ENCODE peak calls at places on chromosome 7, in nine cellular contexts. One of them, this sample, is unnamed.

GRCh38 chr7:22109761-22110160 is 164.1 kb upstream of the CDCA7L start:
- DNase-seq in IMR-90: peak
- DNase-seq in fibroblast of the aortic adventitia: peak
- DNase-seq in A549: peak
- DNase-seq in OCI-LY7: peak
- DNase-seq in mammary epithelial cell: no peak
- DNase-seq in psoas muscle: peak
- DNase-seq in lower lobe of right lung: peak
- DNase-seq in ovary: no peak
- DNase-seq in this sample: peak

GRCh38 chr7:117480978-117481377 is 1.2 kb downstream of the CFTR start:
- DNase-seq in lower lobe of right lung: no peak
- DNase-seq in fibroblast of the aortic adventitia: no peak
- DNase-seq in mammary epithelial cell: no peak
- DNase-seq in ovary: no peak
- DNase-seq in psoas muscle: no peak
- DNase-seq in A549: no peak
- DNase-seq in OCI-LY7: no peak
- DNase-seq in IMR-90: no peak
- DNase-seq in this sample: no peak

GRCh38 chr7:116277070-116277469 is 66.7 kb downstream of the TES start:
- DNase-seq in IMR-90: no peak
- DNase-seq in fibroblast of the aortic adventitia: no peak
- DNase-seq in OCI-LY7: no peak
- DNase-seq in ovary: no peak
- DNase-seq in A549: no peak
- DNase-seq in lower lobe of right lung: no peak
- DNase-seq in mammary epithelial cell: no peak
- DNase-seq in psoas muscle: no peak
- DNase-seq in this sample: no peak

GRCh38 chr7:151428393-151429231 is 11.3 kb downstream of the CRYGN start:
- DNase-seq in IMR-90: peak
- DNase-seq in OCI-LY7: no peak
- DNase-seq in fibroblast of the aortic adventitia: peak
- DNase-seq in ovary: peak
- DNase-seq in lower lobe of right lung: no peak
- DNase-seq in mammary epithelial cell: peak
- DNase-seq in A549: no peak
- DNase-seq in psoas muscle: no peak
- DNase-seq in this sample: no peak

GRCh38 chr7:76002139-76002538 is 7.7 kb upstream of the TMEM120A start:
- DNase-seq in fibroblast of the aortic adventitia: no peak
- DNase-seq in psoas muscle: no peak
- DNase-seq in mammary epithelial cell: no peak
- DNase-seq in IMR-90: no peak
- DNase-seq in ovary: peak
- DNase-seq in lower lobe of right lung: peak
- DNase-seq in OCI-LY7: no peak
- DNase-seq in A549: no peak
- DNase-seq in this sample: no peak

GRCh38 chr7:153522261-153522660 is 529.9 kb upstream of the DPP6 start:
- DNase-seq in lower lobe of right lung: no peak
- DNase-seq in fibroblast of the aortic adventitia: no peak
- DNase-seq in mammary epithelial cell: no peak
- DNase-seq in A549: no peak
- DNase-seq in OCI-LY7: no peak
- DNase-seq in ovary: no peak
- DNase-seq in IMR-90: no peak
- DNase-seq in psoas muscle: no peak
- DNase-seq in this sample: no peak

GRCh38 chr7:101077303-101078086 is 7.8 kb upstream of the TRIM56 start:
- DNase-seq in fibroblast of the aortic adventitia: peak
- DNase-seq in lower lobe of right lung: peak
- DNase-seq in OCI-LY7: peak
- DNase-seq in mammary epithelial cell: peak
- DNase-seq in ovary: peak
- DNase-seq in psoas muscle: peak
- DNase-seq in IMR-90: peak
- DNase-seq in A549: peak
- DNase-seq in this sample: peak

GRCh38 chr7:102426268-102427031 is 6.9 kb upstream of the ORAI2 start:
- DNase-seq in psoas muscle: no peak
- DNase-seq in OCI-LY7: peak
- DNase-seq in IMR-90: no peak
- DNase-seq in A549: no peak
- DNase-seq in mammary epithelial cell: no peak
- DNase-seq in ovary: no peak
- DNase-seq in lower lobe of right lung: peak
- DNase-seq in fibroblast of the aortic adventitia: no peak
- DNase-seq in this sample: no peak

GRCh38 chr7:7653568-7654187 is 13.1 kb downstream of the UMAD1 start:
- DNase-seq in ovary: no peak
- DNase-seq in mammary epithelial cell: no peak
- DNase-seq in A549: peak
- DNase-seq in lower lobe of right lung: no peak
- DNase-seq in fibroblast of the aortic adventitia: no peak
- DNase-seq in IMR-90: no peak
- DNase-seq in psoas muscle: no peak
- DNase-seq in OCI-LY7: peak
- DNase-seq in this sample: no peak

GRCh38 chr7:107167483-107168232 is 1.1 kb upstream of the HBP1 start:
- DNase-seq in mammary epithelial cell: peak
- DNase-seq in ovary: no peak
- DNase-seq in lower lobe of right lung: peak
- DNase-seq in fibroblast of the aortic adventitia: peak
- DNase-seq in OCI-LY7: peak
- DNase-seq in A549: peak
- DNase-seq in IMR-90: peak
- DNase-seq in psoas muscle: no peak
- DNase-seq in this sample: peak

GRCh38 chr7:157827045-157827862 is 490.4 kb downstream of the DNAJB6 start:
- DNase-seq in OCI-LY7: no peak
- DNase-seq in fibroblast of the aortic adventitia: no peak
- DNase-seq in IMR-90: no peak
- DNase-seq in ovary: no peak
- DNase-seq in A549: no peak
- DNase-seq in mammary epithelial cell: no peak
- DNase-seq in lower lobe of right lung: no peak
- DNase-seq in psoas muscle: no peak
- DNase-seq in this sample: no peak

GRCh38 chr7:31066516-31067130 is 14.5 kb downstream of the ADCYAP1R1 start:
- DNase-seq in mammary epithelial cell: no peak
- DNase-seq in fibroblast of the aortic adventitia: no peak
- DNase-seq in OCI-LY7: no peak
- DNase-seq in psoas muscle: no peak
- DNase-seq in A549: no peak
- DNase-seq in lower lobe of right lung: no peak
- DNase-seq in ovary: no peak
- DNase-seq in IMR-90: no peak
- DNase-seq in this sample: no peak

GRCh38 chr7:138169441-138169851 is 93.2 kb downstream of the AKR1D1 start:
- DNase-seq in fibroblast of the aortic adventitia: no peak
- DNase-seq in ovary: no peak
- DNase-seq in A549: no peak
- DNase-seq in psoas muscle: no peak
- DNase-seq in OCI-LY7: no peak
- DNase-seq in mammary epithelial cell: no peak
- DNase-seq in IMR-90: no peak
- DNase-seq in lower lobe of right lung: no peak
- DNase-seq in this sample: no peak

GRCh38 chr7:116167177-116167576 is 43.2 kb upstream of the TES start:
- DNase-seq in ovary: no peak
- DNase-seq in psoas muscle: no peak
- DNase-seq in OCI-LY7: peak
- DNase-seq in lower lobe of right lung: no peak
- DNase-seq in mammary epithelial cell: no peak
- DNase-seq in A549: no peak
- DNase-seq in fibroblast of the aortic adventitia: no peak
- DNase-seq in IMR-90: no peak
- DNase-seq in this sample: no peak

GRCh38 chr7:2299853-2300512 is 14.3 kb downstream of the SNX8 start:
- DNase-seq in psoas muscle: no peak
- DNase-seq in fibroblast of the aortic adventitia: no peak
- DNase-seq in mammary epithelial cell: no peak
- DNase-seq in OCI-LY7: peak
- DNase-seq in ovary: no peak
- DNase-seq in A549: no peak
- DNase-seq in IMR-90: no peak
- DNase-seq in lower lobe of right lung: no peak
- DNase-seq in this sample: peak

GRCh38 chr7:2296830-2297229 is 17.4 kb downstream of the SNX8 start:
- DNase-seq in mammary epithelial cell: no peak
- DNase-seq in psoas muscle: no peak
- DNase-seq in lower lobe of right lung: no peak
- DNase-seq in IMR-90: no peak
- DNase-seq in A549: no peak
- DNase-seq in OCI-LY7: no peak
- DNase-seq in fibroblast of the aortic adventitia: no peak
- DNase-seq in ovary: no peak
- DNase-seq in this sample: no peak

GRCh38 chr7:2299131-2299829 is 15.0 kb downstream of the SNX8 start:
- DNase-seq in IMR-90: peak
- DNase-seq in mammary epithelial cell: no peak
- DNase-seq in OCI-LY7: peak
- DNase-seq in ovary: no peak
- DNase-seq in A549: no peak
- DNase-seq in psoas muscle: no peak
- DNase-seq in fibroblast of the aortic adventitia: peak
- DNase-seq in lower lobe of right lung: peak
- DNase-seq in this sample: peak

GRCh38 chr7:2290877-2291276 is 23.4 kb downstream of the SNX8 start:
- DNase-seq in IMR-90: no peak
- DNase-seq in OCI-LY7: no peak
- DNase-seq in mammary epithelial cell: no peak
- DNase-seq in psoas muscle: no peak
- DNase-seq in ovary: no peak
- DNase-seq in A549: no peak
- DNase-seq in lower lobe of right lung: no peak
- DNase-seq in fibroblast of the aortic adventitia: no peak
- DNase-seq in this sample: no peak

GRCh38 chr7:2295936-2296620 is 18.2 kb downstream of the SNX8 start:
- DNase-seq in A549: no peak
- DNase-seq in lower lobe of right lung: no peak
- DNase-seq in OCI-LY7: no peak
- DNase-seq in IMR-90: no peak
- DNase-seq in fibroblast of the aortic adventitia: peak
- DNase-seq in psoas muscle: no peak
- DNase-seq in ovary: no peak
- DNase-seq in mammary epithelial cell: no peak
- DNase-seq in this sample: no peak
- H3K4me3 ChIP-seq in A549: no peak
- H3K4me3 ChIP-seq in lower lobe of right lung: no peak
- H3K4me3 ChIP-seq in OCI-LY7: no peak
- H3K4me3 ChIP-seq in IMR-90: no peak
- H3K4me3 ChIP-seq in fibroblast of the aortic adventitia: no peak
- H3K4me3 ChIP-seq in psoas muscle: no peak
- H3K4me3 ChIP-seq in ovary: no peak
- H3K4me3 ChIP-seq in mammary epithelial cell: no peak
- H3K4me3 ChIP-seq in this sample: no peak

GRCh38 chr7:14698239-14698638 is 204.3 kb downstream of the DGKB start:
- DNase-seq in A549: no peak
- DNase-seq in IMR-90: no peak
- DNase-seq in fibroblast of the aortic adventitia: peak
- DNase-seq in psoas muscle: no peak
- DNase-seq in ovary: no peak
- DNase-seq in OCI-LY7: no peak
- DNase-seq in mammary epithelial cell: no peak
- DNase-seq in lower lobe of right lung: no peak
- DNase-seq in this sample: no peak
- TF ChIP-seq CTCF in A549: no peak
- TF ChIP-seq CTCF in IMR-90: no peak
- TF ChIP-seq CTCF in fibroblast of the aortic adventitia: no peak
- TF ChIP-seq CTCF in psoas muscle: no peak
- TF ChIP-seq CTCF in ovary: no peak
- TF ChIP-seq CTCF in OCI-LY7: peak
- TF ChIP-seq CTCF in mammary epithelial cell: no peak
- TF ChIP-seq CTCF in lower lobe of right lung: no peak
- TF ChIP-seq CTCF in this sample: no peak

GRCh38 chr7:150405584-150406310 is 26.6 kb downstream of the ZNF775 start:
- DNase-seq in psoas muscle: no peak
- DNase-seq in A549: peak
- DNase-seq in lower lobe of right lung: no peak
- DNase-seq in OCI-LY7: peak
- DNase-seq in fibroblast of the aortic adventitia: no peak
- DNase-seq in mammary epithelial cell: no peak
- DNase-seq in IMR-90: peak
- DNase-seq in ovary: no peak
- DNase-seq in this sample: no peak

GRCh38 chr7:150404785-150405583 is 25.9 kb downstream of the ZNF775 start:
- DNase-seq in mammary epithelial cell: peak
- DNase-seq in lower lobe of right lung: peak
- DNase-seq in OCI-LY7: peak
- DNase-seq in fibroblast of the aortic adventitia: peak
- DNase-seq in IMR-90: peak
- DNase-seq in ovary: peak
- DNase-seq in psoas muscle: peak
- DNase-seq in A549: peak
- DNase-seq in this sample: peak

GRCh38 chr7:150407588-150408392 is 28.7 kb downstream of the ZNF775 start:
- DNase-seq in fibroblast of the aortic adventitia: no peak
- DNase-seq in mammary epithelial cell: no peak
- DNase-seq in IMR-90: no peak
- DNase-seq in psoas muscle: peak
- DNase-seq in lower lobe of right lung: no peak
- DNase-seq in A549: no peak
- DNase-seq in OCI-LY7: no peak
- DNase-seq in ovary: no peak
- DNase-seq in this sample: no peak

GRCh38 chr7:150406311-150406564 is 27.1 kb downstream of the ZNF775 start:
- DNase-seq in psoas muscle: no peak
- DNase-seq in fibroblast of the aortic adventitia: no peak
- DNase-seq in lower lobe of right lung: no peak
- DNase-seq in A549: no peak
- DNase-seq in ovary: no peak
- DNase-seq in mammary epithelial cell: no peak
- DNase-seq in OCI-LY7: peak
- DNase-seq in IMR-90: no peak
- DNase-seq in this sample: no peak

GRCh38 chr7:150406565-150407421 is 27.7 kb downstream of the ZNF775 start:
- DNase-seq in lower lobe of right lung: no peak
- DNase-seq in OCI-LY7: peak
- DNase-seq in ovary: no peak
- DNase-seq in fibroblast of the aortic adventitia: peak
- DNase-seq in A549: no peak
- DNase-seq in mammary epithelial cell: no peak
- DNase-seq in psoas muscle: peak
- DNase-seq in IMR-90: peak
- DNase-seq in this sample: peak
- H3K4me3 ChIP-seq in lower lobe of right lung: peak
- H3K4me3 ChIP-seq in OCI-LY7: peak
- H3K4me3 ChIP-seq in ovary: peak
- H3K4me3 ChIP-seq in fibroblast of the aortic adventitia: peak
- H3K4me3 ChIP-seq in A549: no peak
- H3K4me3 ChIP-seq in mammary epithelial cell: no peak
- H3K4me3 ChIP-seq in psoas muscle: peak
- H3K4me3 ChIP-seq in IMR-90: peak
- H3K4me3 ChIP-seq in this sample: peak

DNA sequence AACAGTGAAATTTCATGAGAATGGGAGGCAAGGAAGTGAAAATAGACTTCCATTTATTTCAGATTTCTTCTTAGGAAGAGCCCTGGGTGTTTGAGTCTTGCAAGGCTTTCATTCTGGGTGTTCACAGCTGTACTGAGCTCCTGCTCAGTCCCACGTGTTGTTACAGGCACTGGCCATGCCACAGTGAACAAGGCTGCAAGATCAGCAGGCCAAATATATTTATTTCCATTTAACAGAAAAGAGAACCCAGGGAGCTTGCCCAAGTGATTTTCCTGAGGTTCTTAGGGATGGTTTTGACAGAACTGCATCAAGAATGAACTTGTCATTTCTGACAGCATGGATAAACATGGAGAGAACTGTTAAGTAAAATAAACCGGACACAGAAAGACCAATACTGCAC is 54.5 kb upstream of the CD36 start:
- DNase-seq in lower lobe of right lung: no peak
- DNase-seq in psoas muscle: peak
- DNase-seq in OCI-LY7: no peak
- DNase-seq in IMR-90: peak
- DNase-seq in mammary epithelial cell: no peak
- DNase-seq in fibroblast of the aortic adventitia: peak
- DNase-seq in A549: no peak
- DNase-seq in ovary: no peak
- DNase-seq in this sample: peak
- TF ChIP-seq CTCF in lower lobe of right lung: no peak
- TF ChIP-seq CTCF in psoas muscle: no peak
- TF ChIP-seq CTCF in OCI-LY7: no peak
- TF ChIP-seq CTCF in IMR-90: no peak
- TF ChIP-seq CTCF in mammary epithelial cell: no peak
- TF ChIP-seq CTCF in fibroblast of the aortic adventitia: no peak
- TF ChIP-seq CTCF in A549: no peak
- TF ChIP-seq CTCF in ovary: no peak
- TF ChIP-seq CTCF in this sample: no peak